ENCODE peak calls at places on chromosome 11, in eight cellular contexts. Z, J, G, F, O, B, V and X are unnamed samples.

GRCh38 chr11:69552951-69553350 is 71.5 kb downstream of the LINC01488 start:
- DNase-seq in F (no peak), J (no peak), Z (no peak), V (no peak), G (peak), O (no peak), B (no peak), X (no peak)

GRCh38 chr11:128519353-128519752 is 68.0 kb downstream of the ETS1 start:
- DNase-seq in B (peak), Z (no peak), V (no peak), G (no peak), O (no peak), J (no peak), F (no peak), X (no peak)

GRCh38 chr11:61418136-61418535 is 11.6 kb downstream of the CPSF7 start:
- DNase-seq in F (no peak), V (no peak), Z (no peak), G (no peak), B (no peak), O (no peak), J (no peak), X (no peak)

GRCh38 chr11:66683877-66684276 is 6.2 kb upstream of the RBM4B start:
- DNase-seq in V (no peak), J (no peak), O (no peak), F (no peak), G (no peak), B (no peak), Z (no peak), X (no peak)

GRCh38 chr11:70343631-70344030 is 54.7 kb upstream of the CTTN start:
- DNase-seq in V (no peak), G (no peak), Z (no peak), J (no peak), F (no peak), B (no peak), O (no peak), X (no peak)

GRCh38 chr11:119808431-119809185 is 79.6 kb upstream of the NECTIN1 start:
- DNase-seq in B (no peak), O (no peak), V (no peak), F (no peak), Z (no peak), J (no peak), G (no peak), X (no peak)

GRCh38 chr11:68992743-68993255 is 12.0 kb upstream of the MRGPRD start:
- DNase-seq in J (no peak), Z (no peak), B (no peak), O (no peak), F (no peak), G (no peak), V (no peak), X (peak)

GRCh38 chr11:11977206-11977938 is 31.1 kb downstream of the DKK3 start:
- DNase-seq in J (no peak), V (peak), F (peak), O (no peak), B (no peak), G (no peak), Z (no peak), X (peak)

GRCh38 chr11:2298795-2299747 is 2.6 kb downstream of the C11orf21 start:
- DNase-seq in J (no peak), F (peak), O (no peak), Z (peak), B (no peak), V (no peak), G (peak), X (peak)

GRCh38 chr11:12193515-12194336 is 83.3 kb downstream of the MICAL2 start:
- DNase-seq in F (no peak), G (no peak), O (no peak), J (no peak), B (no peak), V (no peak), Z (no peak), X (no peak)

GRCh38 chr11:61961570-61962212 is 5.7 kb downstream of the FTH1 start:
- DNase-seq in F (peak), V (peak), O (no peak), B (no peak), J (no peak), Z (peak), G (no peak), X (no peak)

GRCh38 chr11:116976941-116977570 is 121.2 kb downstream of the SIK3 start:
- DNase-seq in B (no peak), G (no peak), J (no peak), F (peak), V (peak), Z (no peak), O (no peak), X (no peak)

GRCh38 chr11:2467695-2468055 is 22.9 kb downstream of the KCNQ1 start:
- DNase-seq in V (no peak), G (no peak), F (no peak), Z (no peak), B (no peak), J (no peak), O (no peak), X (peak)

GRCh38 chr11:87820026-87820425 is 355.2 kb downstream of the RAB38 start:
- DNase-seq in O (no peak), J (no peak), F (no peak), Z (no peak), B (no peak), V (no peak), G (no peak), X (no peak)

GRCh38 chr11:130653838-130654601 is 205.6 kb downstream of the ADAMTS15 start:
- DNase-seq in V (peak), F (peak), O (no peak), J (peak), G (no peak), Z (peak), B (no peak), X (no peak)

GRCh38 chr11:27719575-27719925 is 19.3 kb upstream of the BDNF start:
- DNase-seq in V (no peak), F (no peak), Z (no peak), G (peak), O (no peak), J (no peak), B (no peak), X (no peak)

GRCh38 chr11:122673706-122674105 is 18.2 kb downstream of the UBASH3B start:
- DNase-seq in F (peak), O (no peak), B (no peak), Z (no peak), G (no peak), V (peak), J (no peak), X (no peak)

GRCh38 chr11:11777897-11778296 is 63.9 kb upstream of the USP47 start:
- DNase-seq in O (no peak), V (no peak), F (no peak), J (no peak), B (no peak), Z (no peak), G (no peak), X (no peak)

GRCh38 chr11:92531051-92531747 is 306.6 kb downstream of the FAT3 start:
- DNase-seq in G (no peak), V (no peak), B (no peak), F (no peak), J (no peak), O (no peak), Z (no peak), X (no peak)

GRCh38 chr11:19951558-19952083 is 208.7 kb downstream of the DBX1 start:
- DNase-seq in B (no peak), O (no peak), J (peak), V (peak), G (no peak), F (peak), Z (no peak), X (no peak)
- TF ChIP-seq CTCF in B (peak), O (peak), J (peak), V (peak), G (peak), F (peak), Z (peak), X (peak)

GRCh38 chr11:32426192-32426591 is 9.1 kb downstream of the WT1 start:
- DNase-seq in J (no peak), G (peak), Z (no peak), F (no peak), O (no peak), B (no peak), V (no peak), X (no peak)
- TF ChIP-seq CTCF in J (no peak), G (no peak), Z (no peak), F (no peak), O (no peak), B (no peak), V (no peak), X (no peak)

GRCh38 chr11:35487532-35488078 is 37.8 kb downstream of the PAMR1 start:
- DNase-seq in V (peak), F (peak), O (no peak), J (no peak), Z (peak), G (peak), B (no peak), X (no peak)
- TF ChIP-seq CTCF in V (peak), F (peak), O (no peak), J (peak), Z (no peak), G (peak), B (no peak), X (peak)

DNA sequence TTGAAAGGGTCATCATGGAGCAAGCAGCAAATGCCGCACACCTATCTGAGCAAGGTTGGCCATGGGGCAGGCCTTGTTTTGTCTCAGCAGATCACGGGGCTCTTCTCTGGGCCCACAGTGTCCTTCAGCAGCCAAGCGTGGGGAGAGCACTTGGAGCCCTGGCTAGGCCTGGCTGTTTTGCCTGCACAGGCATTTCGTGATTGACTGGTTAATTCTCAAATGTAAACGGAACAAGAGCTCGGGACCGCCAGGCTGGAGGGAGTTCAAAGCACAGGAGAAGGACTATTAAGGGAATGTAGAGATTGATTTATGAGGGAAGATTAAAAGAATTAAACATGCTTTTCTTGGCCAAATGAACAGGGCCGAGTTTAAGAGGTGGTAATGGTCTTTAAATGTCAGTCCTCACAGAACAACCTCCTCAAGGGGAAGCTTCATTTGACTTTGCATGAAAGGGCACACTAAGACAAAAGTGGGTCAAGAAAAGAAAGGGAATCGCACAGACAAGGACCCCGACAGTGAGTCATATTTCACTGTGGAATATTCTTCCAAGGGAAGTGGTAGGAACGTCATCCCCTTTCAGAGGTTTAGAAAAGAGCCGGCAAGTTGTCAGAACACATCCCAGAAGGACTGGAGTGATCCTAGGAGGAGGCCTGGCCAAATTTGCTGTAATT is 20.7 kb downstream of the SPON1 start:
- DNase-seq in F (no peak), O (no peak), G (no peak), Z (peak), B (no peak), J (no peak), V (peak), X (no peak)
- TF ChIP-seq CTCF in F (no peak), O (no peak), G (no peak), Z (no peak), B (no peak), J (no peak), V (no peak), X (no peak)

DNA sequence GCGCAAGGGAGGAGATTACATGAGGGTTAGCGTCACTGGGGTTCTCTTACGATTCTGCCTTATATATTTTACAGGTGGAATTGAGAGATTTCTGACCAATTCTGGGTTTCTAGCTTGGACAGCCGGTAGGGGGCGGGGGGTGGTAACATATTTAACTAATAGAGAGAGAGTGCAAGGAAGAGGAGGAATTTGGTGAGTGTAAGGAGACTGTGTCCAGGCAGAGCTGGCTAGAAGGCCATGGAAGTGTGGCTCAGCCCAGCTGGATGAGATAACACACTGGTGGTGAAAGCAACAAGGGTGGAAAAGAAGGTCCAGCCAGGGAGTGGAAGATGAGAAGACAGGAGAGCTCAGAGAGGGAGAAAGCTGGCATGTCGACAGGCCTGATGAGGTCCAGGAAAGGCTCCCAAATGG is 56.5 kb downstream of the ST3GAL4 start:
- DNase-seq in B (no peak), G (no peak), Z (no peak), J (no peak), O (no peak), F (peak), V (peak), X (no peak)
- TF ChIP-seq CTCF in B (no peak), G (peak), Z (no peak), J (no peak), O (no peak), F (peak), V (peak), X (peak)

GRCh38 chr11:133966924-133967598 is 10.3 kb upstream of the IGSF9B start:
- DNase-seq in O (peak), F (peak), G (peak), J (no peak), Z (peak), B (no peak), V (no peak), X (no peak)
- TF ChIP-seq CTCF in O (peak), F (peak), G (peak), J (peak), Z (no peak), B (no peak), V (peak), X (peak)

GRCh38 chr11:36713715-36714114 is 115.7 kb upstream of the RAG2 start:
- DNase-seq in Z (no peak), G (no peak), J (no peak), O (no peak), F (no peak), V (no peak), B (no peak), X (no peak)

GRCh38 chr11:36718481-36718880 is 120.4 kb upstream of the RAG2 start:
- DNase-seq in J (no peak), G (no peak), F (no peak), O (no peak), B (no peak), Z (no peak), V (no peak), X (no peak)

GRCh38 chr11:36724742-36725387 is 126.8 kb upstream of the RAG2 start:
- DNase-seq in B (no peak), V (no peak), Z (no peak), J (no peak), G (no peak), O (no peak), F (no peak), X (no peak)

DNA sequence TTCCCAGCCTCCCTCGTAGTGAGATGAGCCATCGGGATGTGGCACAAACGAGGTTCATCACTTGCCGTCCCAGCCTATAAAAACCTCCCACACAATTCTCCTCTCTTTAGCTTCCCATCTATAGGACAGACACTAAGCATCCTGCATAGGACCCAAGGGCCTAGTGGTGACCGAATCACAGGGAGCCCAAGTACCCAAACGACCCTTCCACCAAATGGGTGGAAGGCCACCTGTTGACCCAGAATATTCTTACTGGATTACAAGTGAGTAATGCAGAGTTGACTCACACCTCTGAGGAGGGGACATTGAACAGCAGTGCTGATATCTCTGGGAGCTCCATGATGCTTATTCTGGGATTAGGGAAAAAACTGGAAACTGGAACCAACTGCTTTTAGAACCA is 121.7 kb upstream of the RAG2 start:
- DNase-seq in F (no peak), O (no peak), G (no peak), Z (no peak), J (no peak), B (no peak), V (no peak), X (no peak)
- TF ChIP-seq CTCF in F (no peak), O (no peak), G (no peak), Z (no peak), J (no peak), B (no peak), V (no peak), X (no peak)

DNA sequence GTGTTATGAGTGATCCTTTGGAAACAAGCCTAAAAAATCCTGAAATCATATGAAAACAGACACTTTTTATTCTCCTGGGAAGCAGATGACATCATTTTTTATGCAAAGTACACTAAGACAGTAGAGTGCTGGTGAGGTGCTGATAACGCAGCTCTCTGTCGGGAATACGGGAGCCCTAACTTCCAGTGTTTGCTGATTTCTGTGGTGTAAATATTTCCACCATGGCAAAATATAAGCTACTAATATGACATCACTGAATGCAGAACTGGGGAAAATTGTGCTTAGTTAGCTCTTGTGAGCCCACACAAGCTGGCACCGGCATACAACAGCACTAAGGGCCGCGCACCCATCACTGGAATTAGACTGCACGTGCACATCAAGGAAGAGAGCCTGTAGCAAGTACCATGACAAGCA is 82.6 kb downstream of the FAM76B start:
- DNase-seq in J (no peak), O (no peak), Z (no peak), V (no peak), B (no peak), F (no peak), G (no peak), X (no peak)
- TF ChIP-seq CTCF in J (no peak), O (no peak), Z (no peak), V (no peak), B (no peak), F (no peak), G (no peak), X (no peak)

GRCh38 chr11:17906436-17906835 is 106.4 kb downstream of the SERGEF start:
- DNase-seq in G (peak), O (no peak), Z (no peak), J (no peak), V (no peak), B (no peak), F (no peak), X (no peak)
- TF ChIP-seq CTCF in G (no peak), O (no peak), Z (peak), J (peak), V (peak), B (no peak), F (no peak), X (peak)

GRCh38 chr11:94515398-94515797 is 3.1 kb downstream of the C11orf97 start:
- DNase-seq in B (no peak), J (no peak), O (no peak), F (no peak), G (no peak), Z (no peak), V (no peak), X (no peak)

GRCh38 chr11:94518300-94518699 is 6.0 kb downstream of the C11orf97 start:
- DNase-seq in Z (no peak), B (no peak), O (no peak), F (no peak), G (no peak), V (no peak), J (no peak), X (no peak)

GRCh38 chr11:94521684-94522083 is 9.4 kb downstream of the C11orf97 start:
- DNase-seq in F (peak), V (peak), Z (no peak), B (no peak), J (no peak), G (no peak), O (no peak), X (no peak)

GRCh38 chr11:94516725-94517124 is 4.5 kb downstream of the C11orf97 start:
- DNase-seq in B (no peak), V (no peak), F (no peak), J (no peak), Z (no peak), O (no peak), G (no peak), X (no peak)

DNA sequence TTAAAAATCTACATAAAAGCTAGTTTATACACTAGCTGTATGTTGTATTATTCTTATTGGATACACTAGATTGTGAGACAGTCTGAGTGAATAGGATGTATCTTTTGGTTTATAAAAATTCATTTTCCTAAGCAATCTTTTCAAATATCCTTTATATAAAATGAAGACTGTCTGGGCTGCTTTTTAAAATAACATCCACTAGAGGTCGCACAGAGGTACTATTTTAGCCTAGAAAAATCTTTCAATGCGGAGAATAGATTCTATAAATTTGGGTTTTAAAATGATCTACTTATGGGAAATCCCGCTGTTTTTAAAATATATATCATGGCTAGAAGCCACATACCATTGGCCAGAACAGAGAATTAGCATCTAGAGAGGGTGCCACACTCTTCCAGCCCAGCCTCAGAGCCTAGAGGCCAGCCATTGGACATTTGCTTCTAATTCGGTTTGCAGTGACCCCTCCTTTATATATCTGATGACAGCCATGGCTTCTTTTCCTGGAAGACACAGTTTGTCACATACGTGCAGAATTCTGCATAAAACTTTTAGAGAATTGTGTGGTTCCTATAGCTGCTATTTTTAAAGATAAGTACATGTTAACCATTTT is 7.3 kb downstream of the C11orf97 start:
- DNase-seq in G (no peak), Z (no peak), J (no peak), V (peak), F (peak), B (no peak), O (no peak), X (no peak)
- TF ChIP-seq CTCF in G (peak), Z (peak), J (peak), V (peak), F (peak), B (peak), O (peak), X (peak)